ENCODE peak calls at places on chromosome 12, in six cellular contexts. Q is AG04450; U is tibial nerve; X is colonic mucosa; T is ovary; J is CD4-positive, alpha-beta T cell. R is an unnamed sample.

GRCh38 chr12:48687595-48687994 is 5.6 kb upstream of the KANSL2 start:
- DNase-seq in Q (no peak), J (no peak), T (no peak), X (no peak), U (no peak), R (no peak)

GRCh38 chr12:56086096-56086495 is 6.1 kb downstream of the ERBB3 start:
- DNase-seq in X (peak), T (no peak), Q (no peak), U (no peak), J (no peak), R (no peak)

GRCh38 chr12:56599797-56600196 is 30.3 kb downstream of the BAZ2A start:
- DNase-seq in X (no peak), T (no peak), J (no peak), U (no peak), Q (no peak), R (no peak)

GRCh38 chr12:113649256-113649830 is 177.7 kb upstream of the LHX5 start:
- DNase-seq in J (no peak), Q (no peak), U (no peak), T (no peak), X (no peak), R (no peak)

GRCh38 chr12:14910090-14910915 is 24.6 kb upstream of the MGP start:
- DNase-seq in Q (no peak), U (no peak), X (no peak), T (no peak), J (no peak), R (no peak)

GRCh38 chr12:127696963-127697362 is 570.0 kb upstream of the TMEM132C start:
- DNase-seq in T (no peak), Q (no peak), J (no peak), X (no peak), U (no peak), R (no peak)

GRCh38 chr12:43852744-43853143 is 16.9 kb downstream of the TMEM117 start:
- DNase-seq in Q (no peak), U (no peak), T (no peak), J (no peak), X (no peak), R (no peak)

GRCh38 chr12:39931231-39931630 is 174.7 kb downstream of the SLC2A13 start:
- DNase-seq in J (no peak), Q (no peak), U (no peak), X (peak), T (no peak), R (no peak)

GRCh38 chr12:113424915-113425823 is 3.0 kb downstream of the SDSL start:
- DNase-seq in U (peak), J (peak), Q (no peak), T (no peak), X (peak), R (peak)

GRCh38 chr12:13165578-13166120 is 30.9 kb upstream of the EMP1 start:
- DNase-seq in J (peak), U (peak), X (peak), Q (no peak), T (peak), R (peak)

GRCh38 chr12:109939504-109939903 is 39.4 kb downstream of the TCHP start:
- DNase-seq in T (no peak), X (no peak), Q (no peak), U (no peak), J (no peak), R (no peak)

GRCh38 chr12:98002887-98003493 is 512.4 kb upstream of the TMPO start:
- DNase-seq in T (no peak), U (peak), Q (no peak), J (no peak), X (peak), R (no peak)

GRCh38 chr12:2413999-2414792 is 361.4 kb downstream of the CACNA1C start:
- DNase-seq in U (no peak), Q (no peak), T (no peak), X (no peak), J (no peak), R (peak)

GRCh38 chr12:2640281-2640680 is 154.5 kb upstream of the FKBP4 start:
- DNase-seq in U (no peak), J (no peak), T (no peak), Q (no peak), X (no peak), R (peak)

GRCh38 chr12:29200586-29200985 is 51.5 kb downstream of the FAR2 start:
- DNase-seq in Q (no peak), T (no peak), J (no peak), X (no peak), U (no peak), R (no peak)

GRCh38 chr12:113190761-113191160 is 5.2 kb downstream of the RITA1 start:
- DNase-seq in U (no peak), Q (no peak), J (no peak), T (no peak), X (no peak), R (peak)

GRCh38 chr12:6321905-6322304 is 11.4 kb downstream of the PLEKHG6 start:
- DNase-seq in X (no peak), U (no peak), Q (no peak), T (no peak), J (no peak), R (peak)

GRCh38 chr12:1907652-1908611 is 10.5 kb downstream of the CACNA2D4 start:
- DNase-seq in J (no peak), U (no peak), T (peak), X (peak), Q (no peak), R (peak)

GRCh38 chr12:67268896-67269631 is at the start of gene CAND1:
- DNase-seq in X (peak), T (peak), J (peak), U (peak), Q (peak), R (peak)
- TF ChIP-seq CTCF in X (no peak), T (peak), J (no peak), U (peak), Q (no peak), R (no peak)

DNA sequence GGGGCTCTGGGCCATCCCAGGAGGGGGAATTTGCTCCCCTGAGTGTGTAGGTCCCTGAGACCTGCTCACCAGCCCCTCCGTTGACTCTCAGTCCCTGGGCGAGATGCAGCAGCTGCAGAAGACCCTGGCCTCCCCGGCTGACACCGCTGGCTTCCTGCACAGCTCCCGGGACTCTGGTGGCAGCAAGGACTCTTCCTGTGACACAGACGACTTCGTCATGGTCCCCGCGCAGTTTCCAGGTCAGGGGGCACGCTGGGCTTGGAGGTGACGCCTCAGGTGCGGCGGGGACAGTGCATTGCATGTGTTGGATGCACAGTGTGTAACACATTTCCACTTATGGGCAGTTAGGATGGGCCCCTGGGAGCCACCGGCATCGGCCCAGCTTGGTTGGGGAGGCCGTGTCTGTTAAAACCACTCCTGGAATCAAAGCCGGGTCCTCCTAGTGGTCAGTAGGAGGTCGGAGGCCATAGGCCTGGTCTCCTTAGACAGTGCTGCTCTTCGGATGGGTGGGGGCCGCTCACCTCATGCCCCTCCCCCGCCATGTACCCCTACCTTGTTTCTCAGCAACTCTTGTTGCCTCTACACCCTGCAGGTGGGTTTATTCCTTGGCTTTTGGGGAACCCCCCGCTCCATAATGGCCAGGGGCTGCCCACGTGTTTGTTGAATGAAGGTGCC is 17.1 kb upstream of the PUS1 start:
- DNase-seq in U (no peak), J (no peak), Q (no peak), X (no peak), T (no peak), R (peak)
- TF ChIP-seq CTCF in U (no peak), J (no peak), Q (no peak), X (no peak), T (no peak), R (peak)

GRCh38 chr12:104109446-104110271 is 28.4 kb downstream of the NFYB start:
- DNase-seq in T (no peak), Q (no peak), X (no peak), U (no peak), J (no peak), R (peak)
- TF ChIP-seq CTCF in T (no peak), Q (no peak), X (peak), U (no peak), J (peak), R (no peak)

DNA sequence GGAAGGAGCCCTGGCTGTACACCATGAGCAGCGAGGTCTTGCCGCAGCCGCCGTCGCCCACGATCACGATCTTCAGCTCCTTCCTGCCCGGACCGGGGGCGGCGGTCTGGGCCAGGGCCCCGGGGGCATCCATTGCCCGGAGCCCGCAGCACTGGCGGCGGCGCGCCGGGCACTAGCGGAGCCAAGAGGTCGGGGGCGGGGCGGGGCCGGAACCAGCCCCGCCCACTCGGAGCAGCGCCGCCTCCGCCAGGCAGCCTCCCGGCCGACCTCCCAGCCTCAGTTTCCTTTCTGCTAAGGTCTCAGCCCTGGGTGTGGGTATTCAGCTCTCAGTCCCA is at the start of gene RHOF:
- DNase-seq in J (peak), T (no peak), X (peak), U (no peak), Q (no peak), R (peak)
- TF ChIP-seq CTCF in J (no peak), T (no peak), X (no peak), U (no peak), Q (no peak), R (no peak)

GRCh38 chr12:54680374-54680773 is 32.2 kb upstream of the DCD start:
- DNase-seq in T (no peak), U (no peak), X (peak), J (no peak), Q (no peak), R (no peak)
- TF ChIP-seq CTCF in T (no peak), U (no peak), X (peak), J (peak), Q (peak), R (peak)

DNA sequence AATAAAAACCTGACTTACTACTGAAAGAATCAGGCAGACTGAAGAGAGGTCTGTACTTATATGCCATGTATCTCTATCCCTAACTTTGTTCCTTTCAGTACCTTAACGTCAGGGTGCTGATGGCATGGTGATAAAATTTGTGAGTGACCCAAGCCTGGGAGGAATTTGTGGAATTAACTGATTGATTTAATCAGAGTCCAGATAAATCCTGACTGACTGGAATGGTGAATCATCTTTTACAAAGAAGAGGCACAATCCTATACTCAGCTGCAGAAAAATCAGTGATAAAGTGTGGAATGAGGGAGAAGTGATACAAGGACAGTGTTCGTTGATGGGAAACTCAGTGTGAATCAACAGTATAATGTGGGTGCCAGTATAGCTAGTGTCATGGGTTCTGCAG is 3.7 kb downstream of the TDG start:
- DNase-seq in J (no peak), T (no peak), X (no peak), Q (no peak), U (no peak), R (peak)
- TF ChIP-seq CTCF in J (no peak), T (no peak), X (no peak), Q (no peak), U (no peak), R (no peak)

GRCh38 chr12:67648306-67649164 is at the start of gene DYRK2:
- DNase-seq in J (peak), Q (no peak), X (peak), T (peak), U (peak), R (peak)
- TF ChIP-seq CTCF in J (no peak), Q (no peak), X (no peak), T (no peak), U (peak), R (no peak)

GRCh38 chr12:121838096-121838495 is 20.6 kb downstream of the HPD start:
- DNase-seq in X (no peak), J (no peak), Q (no peak), U (no peak), T (no peak), R (peak)

GRCh38 chr12:121839993-121840761 is 18.5 kb downstream of the HPD start:
- DNase-seq in T (no peak), X (no peak), Q (no peak), J (no peak), U (no peak), R (no peak)

GRCh38 chr12:121843236-121843982 is 15.2 kb downstream of the HPD start:
- DNase-seq in Q (no peak), X (no peak), T (no peak), U (no peak), J (no peak), R (no peak)

GRCh38 chr12:121839106-121839992 is 19.3 kb downstream of the HPD start:
- DNase-seq in T (peak), X (peak), U (peak), Q (peak), J (peak), R (peak)

GRCh38 chr12:121837680-121838079 is 21.0 kb downstream of the HPD start:
- DNase-seq in U (no peak), X (no peak), J (no peak), Q (no peak), T (no peak), R (no peak)
- TF ChIP-seq CTCF in U (no peak), X (no peak), J (no peak), Q (peak), T (no peak), R (peak)

DNA sequence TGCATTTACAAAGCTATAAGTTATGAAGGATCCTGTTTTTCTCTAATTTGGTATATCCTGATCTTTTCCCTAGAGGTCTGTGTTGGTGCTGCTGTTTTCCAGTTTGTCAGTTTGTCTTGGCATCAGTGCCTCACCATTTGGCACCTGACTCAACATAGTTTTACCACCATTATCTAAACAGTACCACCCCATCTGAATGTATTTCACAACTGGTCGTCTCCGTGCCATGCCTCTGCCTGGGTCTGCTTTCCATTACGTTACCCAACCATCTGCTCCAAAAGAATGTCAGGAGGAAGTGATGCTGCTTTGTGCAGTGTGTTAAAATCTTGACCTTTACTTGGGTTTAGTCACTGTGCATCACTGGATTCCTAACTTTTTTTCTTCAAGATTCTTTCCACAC is 129.3 kb upstream of the RASSF8 start:
- DNase-seq in Q (peak), T (no peak), U (peak), J (no peak), X (no peak), R (peak)
- TF ChIP-seq CTCF in Q (no peak), T (no peak), U (no peak), J (no peak), X (no peak), R (no peak)

DNA sequence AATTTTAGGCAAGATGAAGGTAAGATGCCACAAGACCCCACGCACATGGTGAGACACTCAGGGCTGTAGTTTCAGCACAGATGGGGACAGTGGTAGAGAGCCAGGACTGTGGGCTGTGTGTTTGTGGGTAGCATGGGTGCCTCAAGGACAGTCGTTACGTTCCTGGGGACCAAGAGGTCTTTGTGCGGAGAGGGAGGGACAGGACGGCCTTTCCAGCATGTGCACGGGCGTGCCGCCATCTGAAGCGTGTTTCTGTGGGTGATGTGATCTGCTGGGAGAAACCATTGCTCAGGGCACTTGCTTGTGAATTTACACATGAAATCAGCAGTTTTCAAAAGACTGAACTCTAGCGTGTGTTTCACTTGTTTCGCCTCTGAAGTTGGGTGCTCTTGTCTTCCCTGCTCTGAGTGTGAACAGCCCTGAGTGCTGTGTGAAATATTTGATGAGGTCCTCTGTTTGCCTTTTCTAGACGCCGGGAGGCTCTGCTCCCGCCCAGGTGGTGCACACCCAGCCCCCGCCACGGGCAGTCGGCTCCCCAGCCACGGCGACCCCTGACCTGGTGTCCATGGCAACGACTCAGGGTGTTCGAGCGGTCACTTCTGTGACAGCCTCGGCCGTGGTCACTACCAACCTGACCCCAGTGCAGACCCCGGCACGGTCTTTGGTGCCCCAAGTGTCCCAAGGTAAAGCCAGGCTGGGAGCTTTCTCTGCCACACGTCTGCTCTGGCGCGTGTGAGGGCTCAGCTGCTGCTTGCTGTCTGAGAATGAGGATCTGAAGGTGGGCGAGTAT is 82.3 kb downstream of the DDX51 start:
- DNase-seq in U (no peak), Q (no peak), J (no peak), X (no peak), T (no peak), R (peak)
- TF ChIP-seq CTCF in U (no peak), Q (no peak), J (no peak), X (no peak), T (no peak), R (no peak)

R was measured in osteoblast.